ENCODE peak calls at places on chromosome 1, in nine cellular contexts. G, S, Y, O, I, D, N, M and B are unnamed samples.

GRCh38 chr1:233518344-233518743 is 95.6 kb upstream of the KCNK1 start:
- DNase-seq in G (peak; percentile 59), S (peak; percentile 61), Y (no peak), O (no peak), I (peak; percentile 70), D (peak; percentile 85), N (peak; percentile 77), M (peak; percentile 17), B (peak; percentile 44)

GRCh38 chr1:52139817-52140540 is 1.9 kb upstream of the ZFYVE9 start:
- DNase-seq in G (no peak), S (no peak), Y (no peak), O (no peak), I (no peak), D (peak; percentile 68), N (no peak), M (peak; percentile 19), B (no peak)

GRCh38 chr1:23599125-23599524 is 39.8 kb upstream of the ID3 start:
- DNase-seq in G (no peak), S (no peak), Y (no peak), O (no peak), I (no peak), D (no peak), N (no peak), M (no peak), B (no peak)

GRCh38 chr1:225451340-225451739 is 23.5 kb upstream of the LBR start:
- DNase-seq in G (no peak), S (no peak), Y (peak; percentile 39), O (no peak), I (no peak), D (peak; percentile 48), N (no peak), M (no peak), B (no peak)

GRCh38 chr1:46400398-46400797 is 6.3 kb downstream of the FAAH start:
- DNase-seq in G (no peak), S (no peak), Y (peak; percentile 70), O (no peak), I (no peak), D (no peak), N (no peak), M (peak; percentile 70), B (no peak)

GRCh38 chr1:19044975-19045831 is 88.7 kb upstream of the IFFO2 start:
- DNase-seq in G (no peak), S (no peak), Y (no peak), O (no peak), I (peak; percentile 14), D (no peak), N (no peak), M (no peak), B (no peak)

GRCh38 chr1:26724938-26725337 is 29.1 kb downstream of the ARID1A start:
- DNase-seq in G (peak; percentile 74), S (no peak), Y (no peak), O (no peak), I (peak; percentile 41), D (no peak), N (no peak), M (no peak), B (no peak)

GRCh38 chr1:212712451-212713303 is 13.0 kb upstream of the BATF3 start:
- DNase-seq in G (peak; percentile 54), S (no peak), Y (no peak), O (no peak), I (no peak), D (peak; percentile 26), N (no peak), M (no peak), B (no peak)

GRCh38 chr1:248140846-248141245 is 4.1 kb upstream of the OR2M5 start:
- DNase-seq in G (no peak), S (no peak), Y (no peak), O (no peak), I (no peak), D (peak; percentile 92), N (no peak), M (no peak), B (no peak)

GRCh38 chr1:209667103-209667502 is 8.1 kb upstream of the G0S2 start:
- DNase-seq in G (no peak), S (no peak), Y (no peak), O (no peak), I (no peak), D (no peak), N (no peak), M (no peak), B (no peak)

GRCh38 chr1:50423670-50424000 is 392 bp upstream of the DMRTA2 start:
- DNase-seq in G (no peak), S (no peak), Y (no peak), O (no peak), I (peak; percentile 75), D (no peak), N (no peak), M (no peak), B (no peak)
- H3K4me1 ChIP-seq in G (peaks cover 30% of the 10 kb centered on the region), S (no peaks in the 10 kb centered on the region), Y (peaks cover 9% of the 10 kb centered on the region), O (peaks cover 6% of the 10 kb centered on the region), I (no peaks in the 10 kb centered on the region), D (no peaks in the 10 kb centered on the region), N (no peaks in the 10 kb centered on the region), M (no peaks in the 10 kb centered on the region), B (peaks cover 3% of the 10 kb centered on the region)

GRCh38 chr1:95308276-95308675 is 74.3 kb downstream of the RWDD3 start:
- DNase-seq in G (no peak), S (no peak), Y (no peak), O (no peak), I (no peak), D (no peak), N (no peak), M (no peak), B (no peak)

GRCh38 chr1:95311006-95311405 is 77.0 kb downstream of the RWDD3 start:
- DNase-seq in G (no peak), S (no peak), Y (no peak), O (no peak), I (no peak), D (peak; percentile 47), N (no peak), M (no peak), B (no peak)

GRCh38 chr1:95312181-95312580 is 78.2 kb downstream of the RWDD3 start:
- DNase-seq in G (no peak), S (no peak), Y (no peak), O (no peak), I (no peak), D (no peak), N (no peak), M (no peak), B (no peak)

GRCh38 chr1:95311762-95312161 is 77.8 kb downstream of the RWDD3 start:
- DNase-seq in G (no peak), S (no peak), Y (no peak), O (no peak), I (no peak), D (no peak), N (no peak), M (no peak), B (no peak)

DNA sequence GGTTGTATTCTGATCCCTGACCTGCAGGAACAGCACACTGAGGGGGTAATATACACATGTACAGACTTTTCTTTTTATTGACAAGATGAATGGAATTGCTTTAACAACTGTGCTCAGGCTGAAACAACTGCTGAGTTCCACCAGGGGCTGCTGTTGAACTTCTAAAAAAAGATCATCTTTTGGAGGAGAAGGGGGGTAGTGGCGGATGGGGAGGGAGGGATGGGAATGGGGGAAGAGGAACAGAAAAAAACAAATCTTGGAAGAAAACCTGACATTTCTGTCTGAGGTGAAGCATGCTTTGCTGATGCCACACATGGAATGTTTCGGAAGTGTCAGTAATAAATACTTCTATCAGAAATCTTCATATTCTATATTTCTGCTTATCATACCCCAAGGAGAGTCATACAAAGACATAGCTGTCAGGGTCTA is 75.0 kb downstream of the RWDD3 start:
- DNase-seq in G (peak; percentile 80), S (peak; percentile 75), Y (no peak), O (no peak), I (peak; percentile 43), D (peak; percentile 66), N (peak; percentile 51), M (peak; percentile 4), B (no peak)
- TF ChIP-seq CTCF in G (peak; percentile 84), S (peak; percentile 58), Y (peak; percentile 17), O (peak; percentile 44), I (peak; percentile 78), D (peak; percentile 80), N (peak; percentile 54), M (peak; percentile 31), B (no peak)

GRCh38 chr1:178540204-178540603 is 27.3 kb downstream of the TEX35 start:
- DNase-seq in G (no peak), S (no peak), Y (no peak), O (no peak), I (no peak), D (no peak), N (peak; percentile 29), M (no peak), B (no peak)
- H3K4me1 ChIP-seq in G (peaks cover 5% of the 10 kb centered on the region), S (peaks cover 4% of the 10 kb centered on the region), Y (no peaks in the 10 kb centered on the region), O (no peaks in the 10 kb centered on the region), I (no peaks in the 10 kb centered on the region), D (peaks cover 73% of the 10 kb centered on the region), N (no peaks in the 10 kb centered on the region), M (peaks cover 21% of the 10 kb centered on the region), B (peaks cover 2% of the 10 kb centered on the region)

GRCh38 chr1:221793439-221794078 is 51.7 kb upstream of the DUSP10 start:
- DNase-seq in G (no peak), S (no peak), Y (peak; percentile 62), O (no peak), I (no peak), D (no peak), N (no peak), M (no peak), B (no peak)

GRCh38 chr1:221783936-221784335 is 42.0 kb upstream of the DUSP10 start:
- DNase-seq in G (no peak), S (no peak), Y (no peak), O (no peak), I (no peak), D (no peak), N (no peak), M (no peak), B (no peak)

GRCh38 chr1:221791846-221792245 is 50.0 kb upstream of the DUSP10 start:
- DNase-seq in G (no peak), S (no peak), Y (no peak), O (no peak), I (no peak), D (no peak), N (no peak), M (no peak), B (no peak)

GRCh38 chr1:221783437-221783836 is 41.5 kb upstream of the DUSP10 start:
- DNase-seq in G (no peak), S (no peak), Y (no peak), O (no peak), I (no peak), D (no peak), N (no peak), M (no peak), B (no peak)

GRCh38 chr1:221788466-221788865 is 46.6 kb upstream of the DUSP10 start:
- DNase-seq in G (peak; percentile 68), S (no peak), Y (no peak), O (no peak), I (no peak), D (no peak), N (no peak), M (no peak), B (no peak)
- TF ChIP-seq CTCF in G (no peak), S (no peak), Y (no peak), O (no peak), I (no peak), D (no peak), N (no peak), M (no peak), B (no peak)

DNA sequence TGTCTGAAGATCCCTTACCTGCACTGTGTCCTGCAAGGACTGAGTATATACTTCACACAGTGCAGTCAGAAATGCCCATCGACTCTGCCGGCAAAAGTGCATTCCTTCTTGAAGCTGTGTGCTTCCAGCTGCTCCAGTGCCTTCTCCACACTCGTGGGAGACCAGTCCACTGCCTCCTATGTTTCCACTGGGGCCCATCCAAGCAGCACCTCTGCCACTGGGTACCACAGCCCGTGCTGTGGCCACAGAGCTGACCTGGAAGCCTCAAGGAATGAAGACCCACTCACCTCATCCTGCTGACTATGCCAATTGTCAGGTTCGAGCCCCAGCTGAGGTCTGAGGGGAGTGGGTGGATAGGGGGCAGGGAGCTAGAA is 108.1 kb downstream of the GDAP2 start:
- DNase-seq in G (no peak), S (no peak), Y (no peak), O (no peak), I (no peak), D (peak; percentile 19), N (no peak), M (no peak), B (no peak)
- H3K4me1 ChIP-seq in G (no peaks in the 10 kb centered on the region), S (no peaks in the 10 kb centered on the region), Y (no peaks in the 10 kb centered on the region), O (no peaks in the 10 kb centered on the region), I (no peaks in the 10 kb centered on the region), D (peaks cover 38% of the 10 kb centered on the region), N (peaks cover 6% of the 10 kb centered on the region), M (no peaks in the 10 kb centered on the region), B (peaks cover 7% of the 10 kb centered on the region)